ENCODE peak calls at places on chromosomes 13 and 19, in nine cellular contexts. One of them, this sample, is unnamed.

GRCh38 chr19:13154911-13155471 is 4.8 kb downstream of the IER2 start:
- DNase-seq in aorta: peak
- DNase-seq in AG08395: peak
- DNase-seq in heart left ventricle: peak
- DNase-seq in naive B cell: peak
- DNase-seq in RWPE1: peak
- DNase-seq in dermis microvascular lymphatic vessel endothelial cell: peak
- DNase-seq in tibial artery: peak
- DNase-seq in EL: peak
- DNase-seq in this sample: peak

GRCh38 chr13:96650301-96650886 is 343.9 kb downstream of the OXGR1 start:
- DNase-seq in aorta: no peak
- DNase-seq in AG08395: no peak
- DNase-seq in heart left ventricle: no peak
- DNase-seq in naive B cell: no peak
- DNase-seq in RWPE1: no peak
- DNase-seq in dermis microvascular lymphatic vessel endothelial cell: no peak
- DNase-seq in tibial artery: no peak
- DNase-seq in EL: peak
- DNase-seq in this sample: no peak

GRCh38 chr19:49829200-49829599 is 11.1 kb downstream of the MED25 start:
- DNase-seq in aorta: no peak
- DNase-seq in AG08395: no peak
- DNase-seq in heart left ventricle: no peak
- DNase-seq in naive B cell: no peak
- DNase-seq in RWPE1: no peak
- DNase-seq in dermis microvascular lymphatic vessel endothelial cell: no peak
- DNase-seq in tibial artery: no peak
- DNase-seq in EL: no peak
- DNase-seq in this sample: no peak

GRCh38 chr13:77034883-77035282 is 7.9 kb upstream of the FBXL3 start:
- DNase-seq in aorta: no peak
- DNase-seq in AG08395: peak
- DNase-seq in heart left ventricle: no peak
- DNase-seq in naive B cell: no peak
- DNase-seq in RWPE1: peak
- DNase-seq in dermis microvascular lymphatic vessel endothelial cell: no peak
- DNase-seq in tibial artery: no peak
- DNase-seq in EL: peak
- DNase-seq in this sample: no peak

GRCh38 chr13:50908371-50908770 is 1.2 kb upstream of the RNASEH2B start:
- DNase-seq in aorta: no peak
- DNase-seq in AG08395: no peak
- DNase-seq in heart left ventricle: no peak
- DNase-seq in naive B cell: no peak
- DNase-seq in RWPE1: no peak
- DNase-seq in dermis microvascular lymphatic vessel endothelial cell: no peak
- DNase-seq in tibial artery: no peak
- DNase-seq in EL: no peak
- DNase-seq in this sample: no peak

GRCh38 chr13:111539252-111539651 is 218.8 kb downstream of the TEX29 start:
- DNase-seq in aorta: no peak
- DNase-seq in AG08395: no peak
- DNase-seq in heart left ventricle: no peak
- DNase-seq in naive B cell: no peak
- DNase-seq in RWPE1: no peak
- DNase-seq in dermis microvascular lymphatic vessel endothelial cell: no peak
- DNase-seq in tibial artery: no peak
- DNase-seq in EL: no peak
- DNase-seq in this sample: no peak

GRCh38 chr13:109208522-109208921 is 577.9 kb downstream of the IRS2 start:
- DNase-seq in aorta: no peak
- DNase-seq in AG08395: no peak
- DNase-seq in heart left ventricle: no peak
- DNase-seq in naive B cell: no peak
- DNase-seq in RWPE1: no peak
- DNase-seq in dermis microvascular lymphatic vessel endothelial cell: no peak
- DNase-seq in tibial artery: no peak
- DNase-seq in EL: peak
- DNase-seq in this sample: no peak

GRCh38 chr13:94679614-94680013 is 32.7 kb downstream of the SOX21 start:
- DNase-seq in aorta: no peak
- DNase-seq in AG08395: no peak
- DNase-seq in heart left ventricle: no peak
- DNase-seq in naive B cell: no peak
- DNase-seq in RWPE1: no peak
- DNase-seq in dermis microvascular lymphatic vessel endothelial cell: no peak
- DNase-seq in tibial artery: no peak
- DNase-seq in EL: no peak
- DNase-seq in this sample: no peak

GRCh38 chr13:94712287-94712811 is at the start of gene SOX21:
- DNase-seq in aorta: no peak
- DNase-seq in AG08395: no peak
- DNase-seq in heart left ventricle: no peak
- DNase-seq in naive B cell: no peak
- DNase-seq in RWPE1: no peak
- DNase-seq in dermis microvascular lymphatic vessel endothelial cell: peak
- DNase-seq in tibial artery: no peak
- DNase-seq in EL: no peak
- DNase-seq in this sample: peak

GRCh38 chr13:36090592-36090991 is 40.6 kb downstream of the DCLK1 start:
- DNase-seq in aorta: no peak
- DNase-seq in AG08395: no peak
- DNase-seq in heart left ventricle: no peak
- DNase-seq in naive B cell: no peak
- DNase-seq in RWPE1: no peak
- DNase-seq in dermis microvascular lymphatic vessel endothelial cell: no peak
- DNase-seq in tibial artery: peak
- DNase-seq in EL: peak
- DNase-seq in this sample: no peak

GRCh38 chr19:764301-764700 is 13.4 kb downstream of the MISP start:
- DNase-seq in aorta: no peak
- DNase-seq in AG08395: no peak
- DNase-seq in heart left ventricle: no peak
- DNase-seq in naive B cell: no peak
- DNase-seq in RWPE1: no peak
- DNase-seq in dermis microvascular lymphatic vessel endothelial cell: no peak
- DNase-seq in tibial artery: no peak
- DNase-seq in EL: no peak
- DNase-seq in this sample: no peak

GRCh38 chr13:69044629-69045028 is 1063.0 kb upstream of the ATXN8OS start:
- DNase-seq in aorta: no peak
- DNase-seq in AG08395: no peak
- DNase-seq in heart left ventricle: no peak
- DNase-seq in naive B cell: no peak
- DNase-seq in RWPE1: no peak
- DNase-seq in dermis microvascular lymphatic vessel endothelial cell: no peak
- DNase-seq in tibial artery: no peak
- DNase-seq in EL: no peak
- DNase-seq in this sample: no peak

GRCh38 chr13:30676672-30677071 is 58.7 kb upstream of the ALOX5AP start:
- DNase-seq in aorta: no peak
- DNase-seq in AG08395: no peak
- DNase-seq in heart left ventricle: no peak
- DNase-seq in naive B cell: no peak
- DNase-seq in RWPE1: no peak
- DNase-seq in dermis microvascular lymphatic vessel endothelial cell: peak
- DNase-seq in tibial artery: no peak
- DNase-seq in EL: peak
- DNase-seq in this sample: peak

GRCh38 chr19:14149509-14149994 is 13.2 kb upstream of the ASF1B start:
- DNase-seq in aorta: peak
- DNase-seq in AG08395: peak
- DNase-seq in heart left ventricle: peak
- DNase-seq in naive B cell: peak
- DNase-seq in RWPE1: no peak
- DNase-seq in dermis microvascular lymphatic vessel endothelial cell: peak
- DNase-seq in tibial artery: peak
- DNase-seq in EL: no peak
- DNase-seq in this sample: no peak

GRCh38 chr13:113142876-113143275 is 15.6 kb upstream of the PROZ start:
- DNase-seq in aorta: no peak
- DNase-seq in AG08395: peak
- DNase-seq in heart left ventricle: no peak
- DNase-seq in naive B cell: no peak
- DNase-seq in RWPE1: no peak
- DNase-seq in dermis microvascular lymphatic vessel endothelial cell: no peak
- DNase-seq in tibial artery: no peak
- DNase-seq in EL: no peak
- DNase-seq in this sample: no peak

GRCh38 chr19:18998276-18998675 is 35.0 kb downstream of the SUGP2 start:
- DNase-seq in aorta: no peak
- DNase-seq in AG08395: no peak
- DNase-seq in heart left ventricle: no peak
- DNase-seq in naive B cell: no peak
- DNase-seq in RWPE1: no peak
- DNase-seq in dermis microvascular lymphatic vessel endothelial cell: no peak
- DNase-seq in tibial artery: no peak
- DNase-seq in EL: no peak
- DNase-seq in this sample: no peak